ENCODE peak calls at places on chromosomes 11 and 22, in four cellular contexts. N is GM23248, V is fibroblast of lung, G is HCT116. D is an unnamed sample. For H4K20me1, the result is how much of the 10 kb centered on the place peaks cover.

GRCh38 chr22:27627444-27627833 is 174.1 kb downstream of the MN1 start:
- DNase-seq in G (peak), N (peak), V (no peak), D (no peak)

GRCh38 chr11:71934213-71934612 is 5.4 kb downstream of the RNF121 start:
- DNase-seq in V (no peak), N (no peak), G (no peak), D (no peak)

GRCh38 chr11:113528982-113529381 is 53.8 kb upstream of the DRD2 start:
- DNase-seq in V (no peak), G (no peak), N (peak), D (no peak)

GRCh38 chr11:60740573-60740972 is 16.1 kb downstream of the MS4A18 start:
- DNase-seq in G (no peak), V (no peak), N (no peak), D (no peak)

GRCh38 chr11:74574563-74574962 is 17.8 kb upstream of the POLD3 start:
- DNase-seq in N (no peak), V (no peak), G (no peak), D (no peak)

GRCh38 chr11:15216678-15217077 is 102.0 kb downstream of the INSC start:
- DNase-seq in V (no peak), N (peak), G (peak), D (no peak)

GRCh38 chr11:73210916-73211667 is 7.0 kb upstream of the P2RY2 start:
- DNase-seq in V (no peak), G (no peak), N (no peak), D (no peak)

GRCh38 chr11:8038811-8039529 is 42.0 kb upstream of the TUB start:
- DNase-seq in V (no peak), G (no peak), N (no peak), D (no peak)

GRCh38 chr11:128184981-128185380 is 402.4 kb downstream of the ETS1 start:
- DNase-seq in N (no peak), V (no peak), G (no peak), D (no peak)

GRCh38 chr11:61307354-61307753 is 12.2 kb upstream of the VWCE start:
- DNase-seq in V (no peak), N (no peak), G (no peak), D (no peak)

GRCh38 chr22:23752090-23752691 is 1.3 kb upstream of the ZNF70 start:
- DNase-seq in N (no peak), V (no peak), G (no peak), D (no peak)

GRCh38 chr11:78022397-78023396 is at the start of gene KCTD14:
- DNase-seq in N (peak), G (no peak), V (no peak), D (peak)

GRCh38 chr22:35172452-35172851 is 84.8 kb upstream of the HMGXB4 start:
- DNase-seq in V (no peak), N (no peak), G (no peak), D (no peak)

GRCh38 chr22:43884600-43885318 is 7.1 kb downstream of the PNPLA5 start:
- DNase-seq in N (peak), V (peak), G (no peak), D (peak)

GRCh38 chr11:12239396-12240298 is 129.3 kb downstream of the MICAL2 start:
- DNase-seq in V (no peak), G (no peak), N (peak), D (no peak)

GRCh38 chr22:44225812-44226211 is 45.1 kb downstream of the PARVG start:
- DNase-seq in V (no peak), N (no peak), G (no peak), D (no peak)

GRCh38 chr11:130514316-130514715 is 65.9 kb downstream of the ADAMTS15 start:
- DNase-seq in N (peak), V (peak), G (no peak), D (no peak)

GRCh38 chr22:29260601-29261315 is 7.0 kb downstream of the RHBDD3 start:
- DNase-seq in N (peak), G (no peak), V (no peak), D (no peak)

GRCh38 chr22:50700387-50701075 is 27.9 kb downstream of the SHANK3 start:
- DNase-seq in N (no peak), G (no peak), V (no peak), D (peak)

GRCh38 chr11:33344611-33345010 is 87.4 kb downstream of the HIPK3 start:
- DNase-seq in V (peak), N (peak), G (no peak), D (peak)

GRCh38 chr11:69370984-69371709 is 77.2 kb downstream of the MYEOV start:
- DNase-seq in V (no peak), G (no peak), N (no peak), D (no peak)

GRCh38 chr11:122843281-122844150 is 5.2 kb downstream of the CRTAM start:
- DNase-seq in G (no peak), V (no peak), N (no peak), D (peak)

GRCh38 chr11:113934797-113935196 is 30.2 kb downstream of the HTR3B start:
- DNase-seq in N (no peak), G (no peak), V (no peak), D (no peak)

GRCh38 chr11:19873730-19874129 is 161.1 kb downstream of the NAV2 start:
- DNase-seq in G (no peak), V (no peak), N (no peak), D (no peak)

GRCh38 chr11:118263109-118263508 is 988 bp downstream of the MPZL2 start:
- DNase-seq in G (no peak), V (no peak), N (no peak), D (no peak)

GRCh38 chr11:101686514-101686913 is 102.7 kb upstream of the TRPC6 start:
- DNase-seq in N (peak), G (peak), V (peak), D (peak)

GRCh38 chr22:28815101-28815500 is 14.7 kb upstream of the XBP1 start:
- DNase-seq in G (no peak), N (no peak), V (no peak), D (no peak)

GRCh38 chr11:79544324-79544723 is 103.5 kb upstream of the TENM4 start:
- DNase-seq in V (no peak), G (no peak), N (no peak), D (no peak)

GRCh38 chr22:39655736-39656285 is 85.3 kb downstream of the CACNA1I start:
- DNase-seq in V (no peak), N (no peak), G (no peak), D (no peak)

GRCh38 chr11:59040607-59041006 is 45.5 kb upstream of the GLYATL1B start:
- DNase-seq in V (no peak), G (no peak), N (no peak), D (no peak)

GRCh38 chr22:31150615-31151014 is 9.4 kb upstream of the RNF185 start:
- DNase-seq in V (no peak), N (peak), G (no peak), D (no peak)

GRCh38 chr11:19316434-19316833 is 75.7 kb upstream of the E2F8 start:
- DNase-seq in V (peak), N (peak), G (no peak), D (peak)

GRCh38 chr11:123653405-123653996 is 923 bp downstream of the SCN3B start:
- DNase-seq in V (no peak), N (no peak), G (no peak), D (no peak)

GRCh38 chr11:108961095-108961494 is 296.2 kb downstream of the DDX10 start:
- DNase-seq in V (no peak), G (no peak), N (no peak), D (no peak)

GRCh38 chr11:33534575-33534974 is 166.1 kb downstream of the C11orf91 start:
- DNase-seq in V (no peak), G (no peak), N (no peak), D (no peak)

DNA sequence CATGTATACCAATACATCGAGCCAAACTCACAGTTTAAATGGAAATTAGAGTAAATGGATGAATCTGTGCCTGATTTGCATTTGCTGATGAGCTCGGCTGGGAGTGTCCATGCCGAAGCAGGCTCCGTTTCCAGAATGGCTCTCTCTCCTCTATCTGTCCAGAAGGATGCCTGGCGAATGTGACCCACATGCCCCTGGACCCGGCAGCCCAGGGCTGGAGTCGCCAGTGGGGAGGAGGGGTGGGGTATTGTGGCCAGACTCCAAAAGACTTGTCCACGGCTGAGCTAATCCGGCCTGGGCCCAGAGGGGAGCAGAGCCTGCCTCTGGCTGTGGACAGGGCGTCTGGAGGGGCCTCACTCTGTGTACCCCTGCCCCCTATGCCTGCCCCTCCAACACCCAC is 317.3 kb downstream of the CTTN start:
- DNase-seq in V (no peak), G (no peak), N (no peak), D (no peak)
- H4K20me1 ChIP-seq in V (under half), G (under half), N (under half), D (under half)

GRCh38 chr11:120334894-120335462 is 1.2 kb upstream of the ARHGEF12 start:
- DNase-seq in V (peak), N (peak), G (no peak), D (peak)
- H3K4me3 ChIP-seq in V (peak), N (peak), G (peak), D (peak)

GRCh38 chr22:36331912-36332622 is 55.7 kb downstream of the MYH9 start:
- DNase-seq in N (peak), G (no peak), V (peak), D (peak)
- H4K20me1 ChIP-seq in N (under half), G (under half), V (under half), D (under half)

DNA sequence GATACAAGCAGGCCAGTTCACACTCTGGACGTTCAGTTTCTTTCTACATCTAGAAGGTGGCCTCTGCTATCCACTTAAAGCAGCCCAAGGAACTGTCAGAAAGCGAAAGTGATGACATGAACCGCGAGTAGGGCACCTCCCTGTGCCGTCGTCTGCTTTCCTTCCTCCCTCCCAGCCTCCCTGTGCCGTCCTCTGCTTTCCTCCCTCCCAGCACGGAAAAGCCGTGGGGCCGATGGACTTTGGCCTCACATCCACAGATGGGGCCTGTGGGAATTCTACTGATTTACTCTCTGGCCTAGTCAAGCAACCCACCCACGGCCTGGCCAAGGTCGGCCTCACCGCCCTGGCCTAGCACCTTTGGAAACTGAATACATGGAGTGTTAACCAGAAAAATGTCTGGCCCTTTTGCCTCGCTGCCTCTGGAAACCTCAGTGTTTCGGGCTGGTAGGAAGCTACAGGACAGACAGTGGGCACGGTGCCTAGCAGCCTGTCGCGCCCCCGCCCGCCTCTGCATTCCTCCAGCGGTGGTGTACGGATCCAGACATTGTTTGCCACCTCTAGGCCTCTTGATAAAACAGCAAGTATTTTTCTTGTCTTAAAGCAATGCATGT is 14.2 kb downstream of the PEX26 start:
- DNase-seq in V (peak), N (peak), G (no peak), D (peak)
- H3K4me3 ChIP-seq in V (peak), N (peak), G (no peak), D (no peak)

DNA sequence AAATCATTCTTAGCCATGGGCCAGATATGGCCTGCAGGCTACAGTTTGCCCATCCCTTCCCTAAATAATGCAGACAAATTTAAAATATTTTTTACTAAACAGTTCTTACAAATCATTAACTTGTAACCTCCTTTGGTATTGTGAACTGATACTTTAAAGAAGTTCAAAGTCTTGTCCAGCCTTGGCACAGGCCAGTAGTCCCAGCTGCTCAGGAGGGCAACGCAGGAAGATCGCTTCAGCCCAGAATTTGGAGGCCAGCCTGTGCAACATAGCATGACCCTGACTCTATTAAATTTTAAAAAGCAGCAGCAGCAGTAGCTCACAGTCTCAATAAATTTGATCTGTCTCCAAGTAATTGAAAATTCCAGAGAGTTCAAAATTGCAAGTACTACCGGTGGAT is 83.7 kb upstream of the ARHGAP32 start:
- DNase-seq in N (no peak), G (no peak), V (no peak), D (no peak)
- H4K20me1 ChIP-seq in N (under half), G (under half), V (under half), D (half or more)

GRCh38 chr22:33303109-33303508 is 244.9 kb upstream of the SYN3 start:
- DNase-seq in V (no peak), G (no peak), N (no peak), D (no peak)

GRCh38 chr22:33302549-33302948 is 244.4 kb upstream of the SYN3 start:
- DNase-seq in N (no peak), V (no peak), G (no peak), D (no peak)

GRCh38 chr22:33299245-33299956 is 241.2 kb upstream of the SYN3 start:
- DNase-seq in V (no peak), N (no peak), G (no peak), D (no peak)

GRCh38 chr22:33300165-33300564 is 242.0 kb upstream of the SYN3 start:
- DNase-seq in G (no peak), V (no peak), N (no peak), D (no peak)

DNA sequence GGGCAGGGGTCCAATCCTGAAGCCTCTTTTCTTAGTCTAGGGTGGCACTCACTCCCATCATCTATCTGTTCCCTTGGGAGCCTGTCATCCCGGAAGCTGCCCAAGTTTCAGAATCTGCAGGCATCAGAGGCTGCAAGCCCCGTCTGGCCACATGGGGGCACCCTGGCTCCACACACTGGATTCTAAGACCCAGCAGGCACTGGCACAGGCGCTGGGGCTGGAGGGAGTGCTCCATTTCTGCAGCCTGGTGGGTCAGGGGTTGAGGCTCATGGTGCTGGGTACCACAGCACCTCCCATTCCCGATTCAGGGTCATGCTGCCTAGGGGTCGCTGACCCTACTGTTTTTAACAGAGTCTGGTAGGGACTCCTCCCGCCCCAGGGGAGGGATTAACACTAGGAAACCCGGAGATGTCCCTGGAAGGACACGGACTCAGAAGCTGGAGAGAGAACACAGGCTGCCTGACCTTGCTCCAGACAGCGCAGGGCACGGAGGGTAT is 243.9 kb upstream of the SYN3 start:
- DNase-seq in V (peak), G (peak), N (peak), D (peak)
- H3K4me3 ChIP-seq in V (no peak), G (no peak), N (no peak), D (no peak)

D was measured in hepatocyte.